ENCODE peak calls at places on chromosome 14, in five cellular contexts. One of them, this sample, is unnamed.
A peak's percentile ranks its signal among the peaks of the same experiment; 100 is the strongest.

GRCh38 chr14:65599375-65599774 is 186.8 kb downstream of the FUT8 start:
- DNase-seq in mesendoderm: no peak
- DNase-seq in DMS79: no peak
- DNase-seq in activated CD4-positive, alpha-beta memory T cell treated with anti-CD3 and anti-CD28 coated beads, Interleukin-2, amount 10 ng/mL, durations not matched to agents 7 days and 5 days: no peak
- DNase-seq in fibroblast of mammary gland: no peak
- DNase-seq in this sample: no peak

GRCh38 chr14:89378119-89378518 is 38.9 kb downstream of the FOXN3 start:
- DNase-seq in fibroblast of mammary gland: peak; percentile 73
- DNase-seq in activated CD4-positive, alpha-beta memory T cell treated with anti-CD3 and anti-CD28 coated beads, Interleukin-2, amount 10 ng/mL, durations not matched to agents 7 days and 5 days: no peak
- DNase-seq in mesendoderm: no peak
- DNase-seq in DMS79: no peak
- DNase-seq in this sample: peak; percentile 28

GRCh38 chr14:106039400-106039799 is 513.0 kb downstream of the TMEM121 start:
- DNase-seq in fibroblast of mammary gland: peak; percentile 2
- DNase-seq in mesendoderm: no peak
- DNase-seq in activated CD4-positive, alpha-beta memory T cell treated with anti-CD3 and anti-CD28 coated beads, Interleukin-2, amount 10 ng/mL, durations not matched to agents 7 days and 5 days: peak; percentile 55
- DNase-seq in DMS79: peak; percentile 10
- DNase-seq in this sample: peak; percentile 43

GRCh38 chr14:104184911-104185499 is 46.6 kb downstream of the KIF26A start:
- DNase-seq in mesendoderm: peak; percentile 66
- DNase-seq in DMS79: no peak
- DNase-seq in activated CD4-positive, alpha-beta memory T cell treated with anti-CD3 and anti-CD28 coated beads, Interleukin-2, amount 10 ng/mL, durations not matched to agents 7 days and 5 days: no peak
- DNase-seq in fibroblast of mammary gland: no peak
- DNase-seq in this sample: no peak

GRCh38 chr14:102485693-102486512 is 23.7 kb downstream of the ANKRD9 start:
- DNase-seq in activated CD4-positive, alpha-beta memory T cell treated with anti-CD3 and anti-CD28 coated beads, Interleukin-2, amount 10 ng/mL, durations not matched to agents 7 days and 5 days: no peak
- DNase-seq in fibroblast of mammary gland: no peak
- DNase-seq in mesendoderm: no peak
- DNase-seq in DMS79: peak; percentile 66
- DNase-seq in this sample: no peak

GRCh38 chr14:35438910-35439713 is 34.6 kb upstream of the NFKBIA start:
- DNase-seq in fibroblast of mammary gland: peak; percentile 17
- DNase-seq in DMS79: no peak
- DNase-seq in mesendoderm: peak; percentile 49
- DNase-seq in activated CD4-positive, alpha-beta memory T cell treated with anti-CD3 and anti-CD28 coated beads, Interleukin-2, amount 10 ng/mL, durations not matched to agents 7 days and 5 days: no peak
- DNase-seq in this sample: peak; percentile 22

GRCh38 chr14:72439707-72440106 is 454.2 kb downstream of the DPF3 start:
- DNase-seq in DMS79: no peak
- DNase-seq in activated CD4-positive, alpha-beta memory T cell treated with anti-CD3 and anti-CD28 coated beads, Interleukin-2, amount 10 ng/mL, durations not matched to agents 7 days and 5 days: peak; percentile 78
- DNase-seq in fibroblast of mammary gland: no peak
- DNase-seq in mesendoderm: no peak
- DNase-seq in this sample: no peak

GRCh38 chr14:100571837-100572236 is 15.4 kb downstream of the BEGAIN start:
- DNase-seq in fibroblast of mammary gland: no peak
- DNase-seq in activated CD4-positive, alpha-beta memory T cell treated with anti-CD3 and anti-CD28 coated beads, Interleukin-2, amount 10 ng/mL, durations not matched to agents 7 days and 5 days: no peak
- DNase-seq in DMS79: no peak
- DNase-seq in mesendoderm: no peak
- DNase-seq in this sample: no peak

GRCh38 chr14:32896979-32897723 is 41.5 kb upstream of the NPAS3 start:
- DNase-seq in fibroblast of mammary gland: peak; percentile 52
- DNase-seq in activated CD4-positive, alpha-beta memory T cell treated with anti-CD3 and anti-CD28 coated beads, Interleukin-2, amount 10 ng/mL, durations not matched to agents 7 days and 5 days: no peak
- DNase-seq in mesendoderm: no peak
- DNase-seq in DMS79: no peak
- DNase-seq in this sample: no peak

GRCh38 chr14:70779667-70780066 is 29.6 kb downstream of the MAP3K9 start:
- DNase-seq in DMS79: no peak
- DNase-seq in mesendoderm: no peak
- DNase-seq in activated CD4-positive, alpha-beta memory T cell treated with anti-CD3 and anti-CD28 coated beads, Interleukin-2, amount 10 ng/mL, durations not matched to agents 7 days and 5 days: no peak
- DNase-seq in fibroblast of mammary gland: no peak
- DNase-seq in this sample: no peak

GRCh38 chr14:72605096-72605920 is 288.6 kb downstream of the DPF3 start:
- DNase-seq in mesendoderm: no peak
- DNase-seq in DMS79: no peak
- DNase-seq in fibroblast of mammary gland: no peak
- DNase-seq in activated CD4-positive, alpha-beta memory T cell treated with anti-CD3 and anti-CD28 coated beads, Interleukin-2, amount 10 ng/mL, durations not matched to agents 7 days and 5 days: peak; percentile 10
- DNase-seq in this sample: no peak

GRCh38 chr14:22012452-22012851 is 338.8 kb upstream of the OR4E1 start:
- DNase-seq in DMS79: no peak
- DNase-seq in activated CD4-positive, alpha-beta memory T cell treated with anti-CD3 and anti-CD28 coated beads, Interleukin-2, amount 10 ng/mL, durations not matched to agents 7 days and 5 days: no peak
- DNase-seq in mesendoderm: no peak
- DNase-seq in fibroblast of mammary gland: no peak
- DNase-seq in this sample: no peak

GRCh38 chr14:55752580-55753365 is 172.8 kb downstream of the KTN1 start:
- DNase-seq in DMS79: peak; percentile 71
- DNase-seq in mesendoderm: peak; percentile 30
- DNase-seq in fibroblast of mammary gland: peak; percentile 55
- DNase-seq in activated CD4-positive, alpha-beta memory T cell treated with anti-CD3 and anti-CD28 coated beads, Interleukin-2, amount 10 ng/mL, durations not matched to agents 7 days and 5 days: no peak
- DNase-seq in this sample: peak; percentile 85

GRCh38 chr14:99035712-99036593 is 236.0 kb downstream of the BCL11B start:
- DNase-seq in fibroblast of mammary gland: peak; percentile 90
- DNase-seq in mesendoderm: peak; percentile 95
- DNase-seq in DMS79: no peak
- DNase-seq in activated CD4-positive, alpha-beta memory T cell treated with anti-CD3 and anti-CD28 coated beads, Interleukin-2, amount 10 ng/mL, durations not matched to agents 7 days and 5 days: no peak
- DNase-seq in this sample: peak; percentile 79

GRCh38 chr14:99316281-99317163 is 44.5 kb upstream of the BCL11B start:
- DNase-seq in mesendoderm: no peak
- DNase-seq in DMS79: no peak
- DNase-seq in activated CD4-positive, alpha-beta memory T cell treated with anti-CD3 and anti-CD28 coated beads, Interleukin-2, amount 10 ng/mL, durations not matched to agents 7 days and 5 days: no peak
- DNase-seq in fibroblast of mammary gland: no peak
- DNase-seq in this sample: peak; percentile 73

GRCh38 chr14:76615331-76615730 is 145.9 kb upstream of the VASH1 start:
- DNase-seq in DMS79: no peak
- DNase-seq in fibroblast of mammary gland: no peak
- DNase-seq in activated CD4-positive, alpha-beta memory T cell treated with anti-CD3 and anti-CD28 coated beads, Interleukin-2, amount 10 ng/mL, durations not matched to agents 7 days and 5 days: no peak
- DNase-seq in mesendoderm: no peak
- DNase-seq in this sample: no peak

GRCh38 chr14:102930753-102931579 is 8.5 kb downstream of the AMN start:
- DNase-seq in mesendoderm: no peak
- DNase-seq in fibroblast of mammary gland: peak; percentile 47
- DNase-seq in DMS79: no peak
- DNase-seq in activated CD4-positive, alpha-beta memory T cell treated with anti-CD3 and anti-CD28 coated beads, Interleukin-2, amount 10 ng/mL, durations not matched to agents 7 days and 5 days: no peak
- DNase-seq in this sample: no peak

GRCh38 chr14:35883677-35884293 is 57.6 kb downstream of the BRMS1L start:
- DNase-seq in activated CD4-positive, alpha-beta memory T cell treated with anti-CD3 and anti-CD28 coated beads, Interleukin-2, amount 10 ng/mL, durations not matched to agents 7 days and 5 days: no peak
- DNase-seq in DMS79: peak; percentile 31
- DNase-seq in fibroblast of mammary gland: peak; percentile 35
- DNase-seq in mesendoderm: peak; percentile 30
- DNase-seq in this sample: peak; percentile 10

GRCh38 chr14:93110856-93111419 is 4.8 kb downstream of the ITPK1 start:
- DNase-seq in fibroblast of mammary gland: no peak
- DNase-seq in mesendoderm: no peak
- DNase-seq in DMS79: no peak
- DNase-seq in activated CD4-positive, alpha-beta memory T cell treated with anti-CD3 and anti-CD28 coated beads, Interleukin-2, amount 10 ng/mL, durations not matched to agents 7 days and 5 days: no peak
- DNase-seq in this sample: no peak

GRCh38 chr14:69289811-69290520 is 30.0 kb downstream of the GALNT16 start:
- DNase-seq in DMS79: no peak
- DNase-seq in fibroblast of mammary gland: peak; percentile 58
- DNase-seq in mesendoderm: no peak
- DNase-seq in activated CD4-positive, alpha-beta memory T cell treated with anti-CD3 and anti-CD28 coated beads, Interleukin-2, amount 10 ng/mL, durations not matched to agents 7 days and 5 days: no peak
- DNase-seq in this sample: no peak

This sample was measured in A549.